ENCODE peak calls at places on chromosomes 13 and 19, in ten cellular contexts. W, O, Z, S, V, M, T, E, L and J are unnamed samples. For H3K4me1 and H3K9me3, the result is how much of the 10 kb centered on the place peaks cover.

GRCh38 chr13:33318744-33319143 is 33.2 kb upstream of the STARD13 start:
- DNase-seq in W (no peak), O (no peak), Z (no peak), S (no peak), V (no peak), M (no peak), T (no peak), E (no peak), L (no peak), J (no peak)

GRCh38 chr19:32916969-32917611 is 47.5 kb upstream of the SLC7A9 start:
- DNase-seq in W (no peak), O (no peak), Z (no peak), S (no peak), V (no peak), M (no peak), T (no peak), E (no peak), L (no peak), J (no peak)

GRCh38 chr13:35857769-35858168 is 273.4 kb downstream of the DCLK1 start:
- DNase-seq in W (peak), O (no peak), Z (no peak), S (no peak), V (no peak), M (no peak), T (no peak), E (no peak), L (no peak), J (no peak)

GRCh38 chr19:38676878-38677646 is 29.6 kb downstream of the ACTN4 start:
- DNase-seq in W (no peak), O (no peak), Z (no peak), S (no peak), V (peak), M (no peak), T (no peak), E (no peak), L (no peak), J (peak)

GRCh38 chr13:46475586-46475991 is 77.4 kb upstream of the LRCH1 start:
- DNase-seq in W (peak), O (no peak), Z (no peak), S (no peak), V (no peak), M (no peak), T (no peak), E (no peak), L (no peak), J (no peak)

GRCh38 chr13:27967203-27967735 is 1.8 kb downstream of the CDX2 start:
- DNase-seq in W (no peak), O (peak), Z (no peak), S (no peak), V (no peak), M (no peak), T (no peak), E (no peak), L (no peak), J (peak)

GRCh38 chr13:106532111-106532929 is 3.1 kb downstream of the EFNB2 start:
- DNase-seq in W (peak), O (no peak), Z (peak), S (no peak), V (no peak), M (no peak), T (no peak), E (no peak), L (no peak), J (peak)

GRCh38 chr13:76696370-76696769 is 189.8 kb downstream of the KCTD12 start:
- DNase-seq in W (peak), O (no peak), Z (no peak), S (no peak), V (no peak), M (no peak), T (no peak), E (no peak), L (no peak), J (no peak)

GRCh38 chr13:28622286-28622685 is 36.6 kb upstream of the POMP start:
- DNase-seq in W (no peak), O (peak), Z (no peak), S (no peak), V (no peak), M (peak), T (peak), E (no peak), L (no peak), J (peak)

GRCh38 chr13:70098669-70099068 is 9.0 kb upstream of the ATXN8OS start:
- DNase-seq in W (no peak), O (no peak), Z (no peak), S (no peak), V (no peak), M (no peak), T (no peak), E (no peak), L (no peak), J (no peak)

GRCh38 chr19:33954686-33955085 is 158.0 kb downstream of the KCTD15 start:
- DNase-seq in W (no peak), O (no peak), Z (no peak), S (no peak), V (no peak), M (no peak), T (peak), E (no peak), L (no peak), J (no peak)

DNA sequence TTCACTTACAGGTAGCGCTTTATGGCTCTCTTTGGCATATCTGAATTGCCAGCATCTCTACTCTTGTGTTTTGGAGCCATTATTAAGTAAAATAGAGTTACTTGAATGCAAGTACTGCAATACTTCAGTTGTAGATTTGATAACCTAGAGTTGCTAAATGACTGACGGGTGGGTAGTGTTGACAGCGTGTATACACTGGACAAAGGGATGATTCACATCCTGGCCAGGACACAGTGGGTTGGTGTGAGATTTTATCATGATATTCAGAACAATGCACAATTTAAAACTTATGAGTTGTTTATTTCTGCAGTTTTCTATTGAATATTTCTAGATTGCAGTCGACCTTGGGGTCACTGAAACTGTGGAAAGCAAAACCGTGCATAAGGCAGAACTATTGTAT is 44.5 kb downstream of the NDFIP2 start:
- DNase-seq in W (peak), O (no peak), Z (no peak), S (no peak), V (no peak), M (no peak), T (no peak), E (peak), L (no peak), J (no peak)
- H3K4me1 ChIP-seq in W (under half), O (under half), Z (under half), S (under half), V (under half), M (under half), T (under half), E (under half), L (under half), J (under half)

GRCh38 chr13:90872491-90873025 is 474.9 kb upstream of the MIR17HG start:
- DNase-seq in W (no peak), O (no peak), Z (no peak), S (no peak), V (no peak), M (no peak), T (no peak), E (no peak), L (no peak), J (no peak)
- TF ChIP-seq CTCF in W (no peak), O (no peak), Z (no peak), S (no peak), V (no peak), M (no peak), T (no peak), E (no peak), L (no peak), J (no peak)

GRCh38 chr19:30037835-30038234 is 95.8 kb downstream of the URI1 start:
- DNase-seq in W (no peak), O (no peak), Z (no peak), S (no peak), V (no peak), M (no peak), T (no peak), E (no peak), L (no peak), J (no peak)

GRCh38 chr19:30034321-30034720 is 92.3 kb downstream of the URI1 start:
- DNase-seq in W (no peak), O (no peak), Z (no peak), S (no peak), V (no peak), M (no peak), T (no peak), E (no peak), L (no peak), J (no peak)

GRCh38 chr19:30036154-30037129 is 94.4 kb downstream of the URI1 start:
- DNase-seq in W (peak), O (no peak), Z (no peak), S (no peak), V (no peak), M (no peak), T (no peak), E (no peak), L (no peak), J (no peak)
- H3K9me3 ChIP-seq in W (under half), O (under half), Z (under half), S (under half), V (under half), M (under half), T (under half), E (under half), L (under half), J (under half)

DNA sequence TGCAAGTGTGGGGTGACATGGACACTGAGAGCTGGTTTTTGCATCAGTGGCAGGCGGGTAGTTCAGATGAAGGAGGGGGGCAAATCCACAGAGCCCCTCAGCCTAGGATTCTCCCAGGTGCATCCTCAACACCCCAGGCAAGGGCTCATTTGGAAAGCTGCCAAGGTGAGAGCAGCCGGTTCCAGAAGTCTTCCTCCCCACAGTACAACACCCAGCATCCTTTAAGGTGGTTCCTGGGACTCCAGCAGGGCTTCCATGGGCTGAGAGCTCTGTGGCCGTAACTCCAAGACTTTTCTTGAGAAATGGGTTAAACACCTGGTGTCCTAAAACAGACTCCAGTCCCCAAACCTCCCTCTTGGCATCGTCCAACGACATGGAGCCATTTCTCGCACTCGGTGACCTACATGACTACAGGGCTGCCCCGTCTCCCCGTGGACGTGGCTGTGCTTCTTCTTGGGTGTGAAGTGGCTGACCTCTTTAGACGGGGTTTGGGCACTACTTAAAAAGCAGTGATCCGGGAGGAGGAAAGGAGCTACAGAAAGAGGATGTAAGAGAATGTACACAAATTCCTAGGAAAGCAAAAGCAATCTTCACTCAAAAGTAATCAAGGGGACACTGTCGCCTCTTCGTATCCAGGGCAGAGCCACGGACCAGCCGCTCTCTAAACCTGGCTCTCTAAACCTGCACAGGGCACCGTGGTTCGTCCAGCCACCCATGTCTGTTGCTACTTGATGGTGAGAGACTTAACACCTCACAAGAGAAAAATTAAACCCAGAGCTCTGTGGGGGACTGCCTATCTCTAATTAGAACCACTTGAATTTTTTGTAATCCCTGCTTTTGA is 25.5 kb downstream of the RANBP3 start:
- DNase-seq in W (no peak), O (no peak), Z (no peak), S (no peak), V (peak), M (no peak), T (no peak), E (no peak), L (no peak), J (peak)
- H3K4me1 ChIP-seq in W (under half), O (half or more), Z (under half), S (under half), V (under half), M (under half), T (half or more), E (under half), L (under half), J (under half)

GRCh38 chr13:97834255-97834654 is 119.2 kb upstream of the IPO5 start:
- DNase-seq in W (no peak), O (no peak), Z (no peak), S (no peak), V (no peak), M (no peak), T (no peak), E (no peak), L (no peak), J (no peak)
- TF ChIP-seq CTCF in W (no peak), O (no peak), Z (no peak), S (no peak), V (no peak), M (no peak), T (no peak), E (no peak), L (no peak), J (no peak)